ENCODE peak calls at places on chromosomes 4 and X, in eight cellular contexts. A is endothelial cell, U is PC-3, D is NCI-H1436, K is ELR, R is NCI-H2171 treated with DMSO at 0.1 percent for 48 hours, G is NCI-H1105, W is AG09309. Q is an unnamed sample.
A peak's percentile ranks its signal among the peaks of the same experiment; 100 is the strongest.

GRCh38 chr4:144582105-144582850 is 63.7 kb upstream of the HHIP start:
- DNase-seq in A (no peak), U (peak; percentile 93), D (no peak), K (peak; percentile 74), R (no peak), G (no peak), W (no peak), Q (no peak)

GRCh38 chr4:152586668-152587067 is 50.8 kb upstream of the FBXW7 start:
- DNase-seq in A (no peak), U (no peak), D (no peak), K (no peak), R (no peak), G (no peak), W (no peak), Q (no peak)

GRCh38 chr4:84956014-84956413 is 10.5 kb downstream of the WDFY3 start:
- DNase-seq in A (no peak), U (no peak), D (peak; percentile 20), K (no peak), R (peak; percentile 49), G (no peak), W (no peak), Q (no peak)

GRCh38 chrX:153646620-153647373 is at the start of gene DUSP9:
- DNase-seq in A (peak; percentile 30), U (peak; percentile 61), D (no peak), K (peak; percentile 60), R (no peak), G (no peak), W (no peak), Q (peak; percentile 15)

GRCh38 chrX:4655743-4656142 is 942.3 kb upstream of the PRKX start:
- DNase-seq in A (no peak), U (peak; percentile 80), D (no peak), K (no peak), R (no peak), G (no peak), W (no peak), Q (no peak)

GRCh38 chr4:184748251-184748652 is 14.4 kb upstream of the CENPU start:
- DNase-seq in A (no peak), U (no peak), D (no peak), K (no peak), R (no peak), G (no peak), W (no peak), Q (no peak)

GRCh38 chr4:37682701-37683401 is 3.3 kb downstream of the RELL1 start:
- DNase-seq in A (no peak), U (no peak), D (no peak), K (peak; percentile 28), R (no peak), G (no peak), W (no peak), Q (no peak)

GRCh38 chrX:17655232-17656034 is 81.9 kb upstream of the SCML1 start:
- DNase-seq in A (peak; percentile 8), U (no peak), D (no peak), K (no peak), R (no peak), G (no peak), W (no peak), Q (no peak)

GRCh38 chr4:26281876-26282275 is 38.9 kb upstream of the RBPJ start:
- DNase-seq in A (no peak), U (peak; percentile 46), D (no peak), K (peak; percentile 74), R (no peak), G (no peak), W (no peak), Q (no peak)

GRCh38 chr4:7506572-7506971 is 71.8 kb upstream of the PSAPL1 start:
- DNase-seq in A (no peak), U (no peak), D (no peak), K (no peak), R (no peak), G (no peak), W (no peak), Q (no peak)

GRCh38 chr4:120056249-120056648 is 10.4 kb downstream of the MAD2L1 start:
- DNase-seq in A (no peak), U (peak; percentile 35), D (no peak), K (peak; percentile 45), R (peak; percentile 12), G (no peak), W (no peak), Q (no peak)

GRCh38 chrX:44162964-44163475 is 180.5 kb downstream of the EFHC2 start:
- DNase-seq in A (no peak), U (no peak), D (no peak), K (no peak), R (no peak), G (no peak), W (no peak), Q (no peak)

GRCh38 chrX:100880368-100880767 is 6.2 kb upstream of the NOX1 start:
- DNase-seq in A (no peak), U (peak; percentile 9), D (peak; percentile 33), K (no peak), R (no peak), G (no peak), W (no peak), Q (no peak)

GRCh38 chr4:86730310-86730709 is 118.9 kb downstream of the SLC10A6 start:
- DNase-seq in A (no peak), U (no peak), D (no peak), K (no peak), R (no peak), G (no peak), W (no peak), Q (no peak)

GRCh38 chr4:4872148-4872903 is 12.9 kb downstream of the MSX1 start:
- DNase-seq in A (no peak), U (no peak), D (no peak), K (no peak), R (no peak), G (no peak), W (no peak), Q (no peak)

GRCh38 chrX:149652232-149652981 is 20.8 kb upstream of the TMEM185A start:
- DNase-seq in A (no peak), U (no peak), D (no peak), K (no peak), R (no peak), G (no peak), W (no peak), Q (no peak)

GRCh38 chrX:99305573-99305972 is 1104.5 kb downstream of the PCDH19 start:
- DNase-seq in A (no peak), U (no peak), D (no peak), K (no peak), R (no peak), G (no peak), W (no peak), Q (no peak)

GRCh38 chr4:180900781-180901180 is 1342.4 kb upstream of the TENM3 start:
- DNase-seq in A (no peak), U (no peak), D (no peak), K (no peak), R (no peak), G (no peak), W (no peak), Q (no peak)

GRCh38 chr4:100590308-100590707 is 72.5 kb upstream of the EMCN start:
- DNase-seq in A (no peak), U (no peak), D (no peak), K (peak; percentile 3), R (no peak), G (no peak), W (no peak), Q (no peak)

GRCh38 chr4:48016141-48017107 is at the start of the genes CNGA1 and NIPAL1:
- DNase-seq in A (peak; percentile 77), U (peak; percentile 90), D (peak; percentile 84), K (peak; percentile 86), R (peak; percentile 47), G (peak; percentile 51), W (no peak), Q (peak; percentile 78)

GRCh38 chr4:110196871-110197420 is 1.5 kb downstream of the ELOVL6 start:
- DNase-seq in A (peak; percentile 67), U (peak; percentile 10), D (peak; percentile 25), K (peak; percentile 38), R (no peak), G (peak; percentile 32), W (no peak), Q (no peak)

GRCh38 chrX:56385336-56385735 is 153.2 kb downstream of the KLF8 start:
- DNase-seq in A (no peak), U (peak; percentile 7), D (no peak), K (no peak), R (no peak), G (no peak), W (no peak), Q (no peak)

GRCh38 chr4:98720871-98721480 is 62.6 kb upstream of the TSPAN5 start:
- DNase-seq in A (no peak), U (peak; percentile 91), D (no peak), K (peak; percentile 83), R (no peak), G (no peak), W (no peak), Q (peak; percentile 69)

GRCh38 chr4:24363751-24364150 is 220.6 kb downstream of the DHX15 start:
- DNase-seq in A (no peak), U (no peak), D (no peak), K (no peak), R (no peak), G (no peak), W (no peak), Q (no peak)

GRCh38 chr4:169398294-169398693 is 127.5 kb upstream of the SH3RF1 start:
- DNase-seq in A (no peak), U (peak; percentile 9), D (no peak), K (peak; percentile 70), R (no peak), G (no peak), W (peak; percentile 69), Q (peak; percentile 72)

GRCh38 chrX:16870861-16871584 is 861 bp upstream of the RBBP7 start:
- DNase-seq in A (peak; percentile 9), U (peak; percentile 27), D (no peak), K (peak; percentile 3), R (peak; percentile 52), G (no peak), W (no peak), Q (peak; percentile 55)

GRCh38 chrX:153689654-153690465 is 2.1 kb downstream of the SLC6A8 start:
- DNase-seq in A (peak; percentile 41), U (peak; percentile 52), D (no peak), K (peak; percentile 47), R (no peak), G (no peak), W (no peak), Q (peak; percentile 8)

GRCh38 chr4:164725066-164725465 is 28.9 kb upstream of the SMIM31 start:
- DNase-seq in A (no peak), U (no peak), D (no peak), K (no peak), R (no peak), G (no peak), W (no peak), Q (no peak)

GRCh38 chr4:94634266-94634665 is 123.5 kb upstream of the BMPR1B start:
- DNase-seq in A (no peak), U (no peak), D (no peak), K (no peak), R (no peak), G (no peak), W (peak; percentile 57), Q (peak; percentile 20)

GRCh38 chrX:109934434-109934833 is 68.5 kb upstream of the TMEM164 start:
- DNase-seq in A (no peak), U (no peak), D (no peak), K (peak; percentile 7), R (no peak), G (no peak), W (no peak), Q (no peak)

GRCh38 chrX:24357101-24357500 is 3.3 kb upstream of the SUPT20HL1 start:
- DNase-seq in A (no peak), U (no peak), D (no peak), K (peak; percentile 25), R (no peak), G (no peak), W (no peak), Q (no peak)

GRCh38 chr4:10092481-10093272 is 23.9 kb downstream of the WDR1 start:
- DNase-seq in A (no peak), U (no peak), D (no peak), K (no peak), R (no peak), G (no peak), W (no peak), Q (peak; percentile 48)

GRCh38 chr4:144509088-144509854 is 136.7 kb upstream of the HHIP start:
- DNase-seq in A (no peak), U (no peak), D (no peak), K (no peak), R (no peak), G (no peak), W (no peak), Q (no peak)

GRCh38 chr4:152997771-152998487 is 61.8 kb downstream of the FHDC1 start:
- DNase-seq in A (no peak), U (peak; percentile 92), D (no peak), K (peak; percentile 34), R (no peak), G (no peak), W (no peak), Q (no peak)